ENCODE peak calls at places on chromosomes 3 and 15, in five cellular contexts. L is pancreas; V is naive thymus-derived CD4-positive, alpha-beta T cell; O is stimulated activated effector memory CD8-positive, alpha-beta T cell treated with anti-CD3 and anti-CD28 coated beads, Interleukin-12 subunit alpha, Interleukin-12 subunit beta, amount 100 ng/mL, for 72 hours; U is sciatic nerve. G is an unnamed sample.

GRCh38 chr15:61182955-61183354 is 46.1 kb downstream of the RORA start:
- ATAC-seq in L (no peak), V (no peak), O (peak; percentile 39), U (no peak), G (no peak)

GRCh38 chr3:152961323-152961722 is 126.4 kb downstream of the P2RY1 start:
- ATAC-seq in L (peak; percentile 94), V (no peak), O (no peak), U (peak; percentile 32), G (peak; percentile 41)

GRCh38 chr15:78058401-78058935 is 19.0 kb downstream of the TBC1D2B start:
- ATAC-seq in L (no peak), V (no peak), O (no peak), U (no peak), G (no peak)

GRCh38 chr3:170367797-170368196 is 10.3 kb downstream of the SKIL start:
- ATAC-seq in L (no peak), V (no peak), O (no peak), U (no peak), G (no peak)

GRCh38 chr3:175431396-175431795 is 572.3 kb downstream of the NAALADL2 start:
- ATAC-seq in L (no peak), V (no peak), O (no peak), U (no peak), G (no peak)

GRCh38 chr3:66370179-66370578 is 130.6 kb downstream of the LRIG1 start:
- ATAC-seq in L (peak; percentile 67), V (no peak), O (no peak), U (no peak), G (no peak)

GRCh38 chr15:92048739-92049138 is 195.2 kb downstream of the SLCO3A1 start:
- ATAC-seq in L (no peak), V (no peak), O (no peak), U (no peak), G (no peak)

GRCh38 chr3:94349310-94349848 is 286.5 kb downstream of the NSUN3 start:
- ATAC-seq in L (no peak), V (no peak), O (no peak), U (no peak), G (no peak)

GRCh38 chr3:103388214-103388613 is 953.4 kb downstream of the ZPLD1 start:
- ATAC-seq in L (no peak), V (no peak), O (no peak), U (no peak), G (no peak)